ENCODE peak calls at places on chromosome X, in six cellular contexts. H is SK-N-SH; X is body of pancreas; E is CD8-positive, alpha-beta memory T cell; B is fibroblast of lung; Z is psoas muscle. T is an unnamed sample.
A peak's percentile ranks its signal among the peaks of the same experiment; 100 is the strongest.

GRCh38 chrX:127112726-127113125 is 293.2 kb downstream of the PRR32 start:
- DNase-seq in B (no peak), H (no peak), X (no peak), Z (no peak), E (no peak), T (no peak)

GRCh38 chrX:49767231-49767630 is 61.9 kb upstream of the PAGE4 start:
- DNase-seq in E (no peak), B (no peak), Z (no peak), X (no peak), H (no peak), T (no peak)

GRCh38 chrX:15973941-15974340 is 119.3 kb upstream of the AP1S2 start:
- DNase-seq in Z (peak; percentile 23), B (peak; percentile 1), H (no peak), X (peak; percentile 9), E (no peak), T (no peak)

GRCh38 chrX:75273483-75273882 is 402 bp upstream of the UPRT start:
- DNase-seq in Z (no peak), H (no peak), X (peak; percentile 11), B (no peak), E (no peak), T (no peak)

GRCh38 chrX:134753185-134754008 is 95.1 kb upstream of the PLAC1 start:
- DNase-seq in Z (no peak), B (peak; percentile 71), H (no peak), E (no peak), X (no peak), T (no peak)

GRCh38 chrX:75365243-75365975 is 91.5 kb downstream of the UPRT start:
- DNase-seq in H (no peak), X (no peak), E (no peak), B (no peak), Z (no peak), T (no peak)

GRCh38 chrX:154986826-154987575 is 35.5 kb downstream of the F8 start:
- DNase-seq in X (no peak), E (no peak), H (no peak), B (peak; percentile 1), Z (no peak), T (no peak)

GRCh38 chrX:69317721-69318120 is 152.5 kb upstream of the PJA1 start:
- DNase-seq in Z (no peak), H (peak; percentile 1), B (no peak), X (no peak), E (no peak), T (no peak)

GRCh38 chrX:111585337-111585736 is 73.9 kb downstream of the SERTM2 start:
- DNase-seq in X (no peak), H (no peak), Z (no peak), E (no peak), B (no peak), T (no peak)

GRCh38 chrX:24662344-24662743 is 15.2 kb upstream of the PCYT1B start:
- DNase-seq in X (no peak), Z (no peak), E (no peak), B (no peak), H (no peak), T (no peak)

GRCh38 chrX:12895856-12896255 is 10.6 kb upstream of the TLR8 start:
- DNase-seq in X (no peak), E (no peak), Z (no peak), H (no peak), B (no peak), T (no peak)

GRCh38 chrX:41922694-41923171 is 621 bp downstream of the CASK start:
- DNase-seq in B (peak; percentile 10), H (peak; percentile 63), X (peak; percentile 23), E (peak; percentile 5), Z (peak; percentile 25), T (peak; percentile 71)

GRCh38 chrX:11786862-11787261 is 28.8 kb downstream of the MSL3 start:
- DNase-seq in E (no peak), H (no peak), Z (no peak), X (no peak), B (peak; percentile 33), T (no peak)

GRCh38 chrX:143854006-143854405 is 29.9 kb upstream of the UBE2NL start:
- DNase-seq in X (no peak), B (peak; percentile 47), Z (no peak), E (no peak), H (no peak), T (no peak)

DNA sequence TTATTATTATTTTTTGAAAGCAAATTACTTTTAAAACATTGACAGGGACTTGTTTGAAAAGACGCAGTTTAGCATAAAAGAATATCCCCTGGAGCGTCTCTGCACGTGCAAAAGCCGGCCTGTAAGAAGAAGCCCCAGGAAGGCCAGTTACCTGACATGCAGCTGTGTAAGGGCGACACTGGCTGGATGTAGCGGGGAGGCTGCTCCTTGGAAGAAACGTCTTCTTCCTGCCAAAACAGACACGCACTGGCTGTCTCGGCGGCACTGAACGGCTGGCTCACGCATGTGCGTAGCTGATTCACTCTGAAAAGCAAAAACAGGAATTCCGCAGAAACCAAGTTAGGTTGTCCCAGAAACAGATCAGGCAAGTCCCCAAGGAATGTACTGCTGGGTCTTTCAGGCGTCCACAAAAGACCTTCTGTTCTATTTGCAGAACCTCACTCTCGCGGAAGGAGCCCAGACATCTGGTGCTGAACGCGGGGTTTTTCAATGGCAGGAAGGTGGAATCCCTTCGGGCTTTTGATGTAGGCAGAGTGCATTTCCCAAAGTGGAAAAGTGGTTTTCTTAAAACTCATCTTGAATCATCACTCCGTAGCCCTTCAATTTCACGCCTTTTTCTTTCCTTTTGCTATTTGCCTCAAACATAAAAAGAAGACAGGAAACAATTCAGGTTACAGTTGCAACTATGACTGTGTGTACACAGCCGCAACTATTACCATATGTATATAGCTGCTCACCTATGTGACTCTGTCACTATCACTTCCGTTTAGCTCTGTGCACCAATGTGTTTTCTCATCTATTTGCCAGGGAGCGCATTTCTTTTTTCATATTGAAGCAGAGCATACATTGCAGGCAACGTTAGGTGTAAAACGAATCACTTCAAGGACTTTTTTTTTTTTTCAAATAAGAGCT is 38.1 kb upstream of the ARSH start:
- DNase-seq in X (peak; percentile 17), B (peak; percentile 28), Z (no peak), E (no peak), H (no peak), T (no peak)
- H3K4me3 ChIP-seq in X (no peak overlapping the region), B (no peak overlapping the region), Z (peak overlapping the region; percentile 15), E (peak overlapping the region; percentile 41), H (peak overlapping the region; percentile 50), T (no peak overlapping the region)

GRCh38 chrX:145919400-145919799 is 101.8 kb downstream of the SLITRK2 start:
- DNase-seq in H (no peak), X (no peak), E (no peak), B (no peak), Z (no peak), T (no peak)
- H3K9me3 ChIP-seq in H (no peaks in the 10 kb centered on the region), X (no peaks in the 10 kb centered on the region), E (no peaks in the 10 kb centered on the region), B (no peaks in the 10 kb centered on the region), Z (no peaks in the 10 kb centered on the region), T (no peaks in the 10 kb centered on the region)

DNA sequence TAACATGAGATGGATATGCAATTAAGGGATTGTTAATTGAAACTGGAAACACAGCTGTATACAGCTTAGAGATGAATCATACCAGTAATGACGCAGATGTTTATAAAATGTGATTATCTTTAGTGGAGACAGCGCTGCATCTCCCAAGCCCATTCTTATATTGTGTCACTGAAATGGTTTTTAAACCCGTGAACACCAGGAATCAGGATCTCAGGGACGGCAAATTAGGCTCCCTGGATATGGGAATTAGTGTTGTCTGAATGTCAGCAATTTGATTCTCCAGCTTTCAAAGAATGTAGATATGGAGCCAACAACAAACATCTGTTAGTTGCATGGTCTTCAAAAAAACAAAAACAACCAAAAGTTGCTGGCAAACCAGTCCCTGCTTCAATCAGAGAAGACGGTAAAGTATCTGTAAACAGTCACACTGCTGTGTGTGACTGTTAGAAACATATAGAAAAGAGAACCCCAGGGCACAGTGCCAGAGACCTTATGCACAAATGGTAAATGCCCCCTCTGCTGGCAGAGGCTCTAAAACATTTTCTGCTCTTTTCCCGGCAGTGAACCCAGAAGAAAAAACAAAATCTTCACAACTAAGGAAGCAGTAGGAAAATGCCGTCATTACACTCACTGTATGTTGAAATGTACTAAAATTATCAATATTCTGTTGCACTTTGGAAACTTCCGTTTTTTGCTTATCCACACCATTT is 351.9 kb upstream of the FTHL17 start:
- DNase-seq in Z (no peak), X (peak; percentile 13), H (peak; percentile 43), E (no peak), B (peak; percentile 71), T (no peak)
- H3K4me1 ChIP-seq in Z (no peaks in the 10 kb centered on the region), X (no peaks in the 10 kb centered on the region), H (no peaks in the 10 kb centered on the region), E (no peaks in the 10 kb centered on the region), B (peaks cover 2% of the 10 kb centered on the region), T (no peaks in the 10 kb centered on the region)

DNA sequence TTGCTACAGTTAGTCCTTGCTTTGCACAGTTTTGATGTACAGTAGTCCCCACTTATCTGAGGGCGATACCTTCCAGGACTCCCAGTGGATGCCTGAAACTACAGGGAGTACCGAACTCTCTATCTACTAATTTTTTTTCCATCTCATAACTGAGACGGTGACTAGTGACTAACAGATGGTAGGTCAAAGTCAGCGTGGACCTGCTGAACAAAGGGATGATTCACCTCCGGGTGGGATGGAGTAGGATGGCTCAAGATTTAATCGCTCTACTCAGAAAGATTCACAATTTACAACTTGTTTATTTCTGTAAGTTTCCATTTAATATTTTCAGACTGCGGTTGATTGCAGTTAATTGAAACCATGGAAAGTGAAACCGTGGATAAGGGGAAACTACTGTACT is 655.8 kb downstream of the ZNF674 start:
- DNase-seq in H (no peak), X (no peak), B (no peak), Z (no peak), E (no peak), T (no peak)
- H3K4me3 ChIP-seq in H (no peak overlapping the region), X (no peak overlapping the region), B (no peak overlapping the region), Z (no peak overlapping the region), E (no peak overlapping the region), T (no peak overlapping the region)

DNA sequence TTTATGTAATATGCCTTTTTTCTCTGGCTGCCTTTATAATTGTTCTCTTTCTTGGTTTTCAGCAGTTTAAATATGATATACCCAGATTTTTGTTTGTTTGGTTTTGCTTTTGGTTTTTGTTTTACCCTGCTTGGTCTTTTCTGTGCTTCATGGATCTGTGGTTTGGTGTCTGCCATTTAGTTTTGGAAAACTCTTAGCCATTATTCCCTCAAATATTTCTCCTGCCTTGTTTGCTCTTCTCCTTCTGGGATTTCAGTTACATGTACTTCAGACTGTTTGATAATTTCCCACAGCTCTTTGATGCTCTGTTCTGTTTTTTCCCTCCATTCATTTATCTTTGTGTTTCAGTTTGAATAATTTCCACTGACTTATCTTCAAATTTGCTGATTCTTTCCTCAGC is 223.1 kb upstream of the BCOR start:
- DNase-seq in X (no peak), H (no peak), Z (no peak), E (no peak), B (no peak), T (no peak)
- H3K9me3 ChIP-seq in X (no peaks in the 10 kb centered on the region), H (no peaks in the 10 kb centered on the region), Z (peaks cover 19% of the 10 kb centered on the region), E (no peaks in the 10 kb centered on the region), B (no peaks in the 10 kb centered on the region), T (no peaks in the 10 kb centered on the region)

DNA sequence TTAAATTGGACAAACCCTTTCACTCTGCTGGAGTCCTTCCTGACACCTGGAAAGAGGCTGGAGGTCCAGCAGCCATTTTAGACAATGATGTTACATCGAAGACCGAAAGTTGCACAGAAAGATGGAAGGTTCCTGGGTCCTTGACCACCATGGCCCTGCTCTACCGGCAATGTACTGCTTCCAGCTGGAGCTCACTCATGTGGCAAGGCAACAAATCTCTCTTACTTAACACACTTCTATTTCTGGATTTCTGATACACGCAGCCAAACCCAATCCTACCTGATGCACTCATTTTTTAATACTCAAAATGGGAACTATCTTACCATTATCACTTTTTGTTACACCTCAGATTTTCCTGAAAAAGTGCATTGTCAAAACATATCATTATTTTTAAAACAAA is 33.1 kb downstream of the DMD start:
- DNase-seq in Z (no peak), H (no peak), E (no peak), B (no peak), X (no peak), T (no peak)
- H3K4me1 ChIP-seq in Z (peaks cover 6% of the 10 kb centered on the region), H (peaks cover 1% of the 10 kb centered on the region), E (no peaks in the 10 kb centered on the region), B (no peaks in the 10 kb centered on the region), X (no peaks in the 10 kb centered on the region), T (no peaks in the 10 kb centered on the region)